ENCODE peak calls at places on chromosomes 13 and 19, in five cellular contexts. One of them, this sample, is unnamed.
A peak's percentile ranks its signal among the peaks of the same experiment; 100 is the strongest.

GRCh38 chr19:6278740-6279619 is 795 bp downstream of the MLLT1 start:
- DNase-seq in A673: no peak
- DNase-seq in osteocyte: no peak
- DNase-seq in anterior cingulate cortex: no peak
- DNase-seq in MCF 10A: no peak
- DNase-seq in this sample: peak; percentile 30

GRCh38 chr13:111483621-111483987 is 163.2 kb downstream of the TEX29 start:
- DNase-seq in anterior cingulate cortex: no peak
- DNase-seq in MCF 10A: no peak
- DNase-seq in A673: no peak
- DNase-seq in osteocyte: no peak
- DNase-seq in this sample: no peak

GRCh38 chr19:38911388-38912004 is 490 bp downstream of the CCER2 start:
- DNase-seq in anterior cingulate cortex: no peak
- DNase-seq in osteocyte: no peak
- DNase-seq in MCF 10A: no peak
- DNase-seq in A673: no peak
- DNase-seq in this sample: peak; percentile 54

GRCh38 chr19:19865750-19866598 is at the start of gene ZNF253:
- DNase-seq in osteocyte: peak; percentile 97
- DNase-seq in anterior cingulate cortex: peak; percentile 91
- DNase-seq in MCF 10A: peak; percentile 92
- DNase-seq in A673: peak; percentile 97
- DNase-seq in this sample: peak; percentile 91

GRCh38 chr19:13077233-13077632 is 25.4 kb downstream of the LYL1 start:
- DNase-seq in MCF 10A: no peak
- DNase-seq in osteocyte: no peak
- DNase-seq in anterior cingulate cortex: no peak
- DNase-seq in A673: no peak
- DNase-seq in this sample: no peak

GRCh38 chr19:41597600-41598041 is 21.7 kb downstream of the CEACAM21 start:
- DNase-seq in osteocyte: peak; percentile 84
- DNase-seq in MCF 10A: peak; percentile 68
- DNase-seq in A673: peak; percentile 85
- DNase-seq in anterior cingulate cortex: no peak
- DNase-seq in this sample: peak; percentile 69

GRCh38 chr13:96218475-96218874 is 128.6 kb downstream of the HS6ST3 start:
- DNase-seq in anterior cingulate cortex: no peak
- DNase-seq in MCF 10A: no peak
- DNase-seq in A673: no peak
- DNase-seq in osteocyte: no peak
- DNase-seq in this sample: no peak

GRCh38 chr13:48816696-48817095 is 159.0 kb upstream of the FNDC3A start:
- DNase-seq in osteocyte: no peak
- DNase-seq in A673: no peak
- DNase-seq in anterior cingulate cortex: no peak
- DNase-seq in MCF 10A: no peak
- DNase-seq in this sample: no peak

GRCh38 chr19:1000591-1001537 is 645 bp downstream of the GRIN3B start:
- DNase-seq in MCF 10A: no peak
- DNase-seq in anterior cingulate cortex: no peak
- DNase-seq in osteocyte: no peak
- DNase-seq in A673: no peak
- DNase-seq in this sample: no peak

GRCh38 chr19:10748195-10748923 is 30.5 kb downstream of the DNM2 start:
- DNase-seq in MCF 10A: no peak
- DNase-seq in osteocyte: no peak
- DNase-seq in anterior cingulate cortex: no peak
- DNase-seq in A673: no peak
- DNase-seq in this sample: no peak

GRCh38 chr19:29741776-29742175 is 26.7 kb upstream of the C19orf12 start:
- DNase-seq in osteocyte: no peak
- DNase-seq in A673: no peak
- DNase-seq in MCF 10A: no peak
- DNase-seq in anterior cingulate cortex: no peak
- DNase-seq in this sample: no peak

GRCh38 chr13:63110431-63110830 is 1694.8 kb upstream of the PCDH20 start:
- DNase-seq in anterior cingulate cortex: no peak
- DNase-seq in A673: no peak
- DNase-seq in MCF 10A: no peak
- DNase-seq in osteocyte: no peak
- DNase-seq in this sample: no peak

GRCh38 chr13:43058836-43059235 is 35.5 kb downstream of the DNAJC15 start:
- DNase-seq in A673: no peak
- DNase-seq in osteocyte: no peak
- DNase-seq in MCF 10A: no peak
- DNase-seq in anterior cingulate cortex: no peak
- DNase-seq in this sample: no peak

This sample was measured in naive thymus-derived CD8-positive, alpha-beta T cell.